ENCODE peak calls at places on chromosomes 11 and 22, in six cellular contexts. A, K, I, G, L and Q are unnamed samples.

GRCh38 chr11:1879342-1879940 is 12.3 kb downstream of the PRR33 start:
- DNase-seq in A (no peak), K (no peak), I (no peak), G (no peak), L (no peak), Q (no peak)

GRCh38 chr22:50252081-50253045 is 1.3 kb upstream of the HDAC10 start:
- DNase-seq in A (peak; percentile 58), K (peak; percentile 72), I (peak; percentile 80), G (peak; percentile 37), L (peak; percentile 55), Q (peak; percentile 31)

GRCh38 chr11:117859061-117859460 is 17.4 kb downstream of the FXYD6 start:
- DNase-seq in A (no peak), K (no peak), I (no peak), G (no peak), L (no peak), Q (no peak)

GRCh38 chr11:1047576-1048156 is 11.1 kb upstream of the MUC6 start:
- DNase-seq in A (no peak), K (no peak), I (no peak), G (no peak), L (no peak), Q (no peak)

GRCh38 chr22:35450824-35451541 is 51.0 kb downstream of the MCM5 start:
- DNase-seq in A (no peak), K (no peak), I (no peak), G (no peak), L (no peak), Q (no peak)

GRCh38 chr22:50604256-50604580 is 3.6 kb downstream of the MAPK8IP2 start:
- DNase-seq in A (no peak), K (no peak), I (no peak), G (no peak), L (no peak), Q (no peak)

GRCh38 chr11:79366218-79366617 is 74.6 kb downstream of the TENM4 start:
- DNase-seq in A (no peak), K (no peak), I (no peak), G (no peak), L (no peak), Q (no peak)

GRCh38 chr11:13215157-13215556 is 62.4 kb upstream of the BMAL1 start:
- DNase-seq in A (peak; percentile 90), K (no peak), I (no peak), G (peak; percentile 88), L (no peak), Q (no peak)

GRCh38 chr22:44486538-44486937 is 11.5 kb downstream of the RTL6 start:
- DNase-seq in A (no peak), K (no peak), I (no peak), G (peak; percentile 63), L (no peak), Q (no peak)

GRCh38 chr11:79237676-79238075 is 203.2 kb downstream of the TENM4 start:
- DNase-seq in A (no peak), K (no peak), I (no peak), G (no peak), L (no peak), Q (no peak)

GRCh38 chr11:69123593-69124545 is 31.9 kb upstream of the SMIM38 start:
- DNase-seq in A (no peak), K (no peak), I (no peak), G (no peak), L (peak; percentile 5), Q (no peak)

GRCh38 chr22:41511521-41511968 is 32.7 kb downstream of the POLR3H start:
- DNase-seq in A (no peak), K (peak; percentile 56), I (no peak), G (no peak), L (no peak), Q (peak; percentile 70)

GRCh38 chr11:76120513-76121081 is 85.7 kb downstream of the WNT11 start:
- DNase-seq in A (no peak), K (no peak), I (no peak), G (no peak), L (no peak), Q (no peak)

GRCh38 chr22:20807315-20807752 is 33.4 kb downstream of the SERPIND1 start:
- DNase-seq in A (peak; percentile 38), K (no peak), I (no peak), G (peak; percentile 79), L (no peak), Q (no peak)

GRCh38 chr22:43109511-43109910 is 1.0 kb upstream of the BIK start:
- DNase-seq in A (no peak), K (no peak), I (no peak), G (no peak), L (no peak), Q (no peak)

GRCh38 chr22:24831678-24832077 is 25.7 kb downstream of the SGSM1 start:
- DNase-seq in A (no peak), K (no peak), I (peak; percentile 13), G (no peak), L (no peak), Q (no peak)

GRCh38 chr11:19670030-19670761 is 42.4 kb upstream of the NAV2 start:
- DNase-seq in A (no peak), K (no peak), I (no peak), G (peak; percentile 53), L (no peak), Q (peak; percentile 20)

GRCh38 chr11:72224587-72225410 is at the start of gene INPPL1:
- DNase-seq in A (no peak), K (no peak), I (peak; percentile 49), G (peak; percentile 6), L (no peak), Q (peak; percentile 35)

GRCh38 chr11:113168804-113169342 is 145.5 kb upstream of the TTC12 start:
- DNase-seq in A (no peak), K (no peak), I (no peak), G (no peak), L (no peak), Q (no peak)

GRCh38 chr11:3169952-3170755 is 5.0 kb upstream of the OSBPL5 start:
- DNase-seq in A (no peak), K (no peak), I (no peak), G (peak; percentile 8), L (no peak), Q (no peak)

GRCh38 chr22:43239102-43239875 is 52.4 kb upstream of the TTLL12 start:
- DNase-seq in A (no peak), K (no peak), I (no peak), G (no peak), L (no peak), Q (no peak)

GRCh38 chr22:39135092-39135896 is 17.2 kb downstream of the CBX7 start:
- DNase-seq in A (no peak), K (no peak), I (peak; percentile 75), G (peak; percentile 18), L (peak; percentile 29), Q (no peak)

GRCh38 chr22:44309137-44309536 is 3.6 kb downstream of the SHISAL1 start:
- DNase-seq in A (peak; percentile 89), K (no peak), I (no peak), G (peak; percentile 98), L (no peak), Q (no peak)

GRCh38 chr22:45887202-45888131 is 89.5 kb downstream of the WNT7B start:
- DNase-seq in A (peak; percentile 60), K (peak; percentile 89), I (no peak), G (no peak), L (no peak), Q (no peak)

GRCh38 chr11:73402834-73403185 is 26.6 kb downstream of the RELT start:
- DNase-seq in A (no peak), K (no peak), I (peak; percentile 77), G (no peak), L (no peak), Q (peak; percentile 32)